ENCODE peak calls at places on chromosomes 12 and 14, in nine cellular contexts. Z is CD4-positive, alpha-beta T cell; P is neural crest cell; Q is cardiac fibroblast; M is AG08396; S is AG10803; B is mucosa of gallbladder; V is tibial artery; I is GM23248. K is an unnamed sample.

GRCh38 chr12:119088917-119089667 is 89.6 kb upstream of the HSPB8 start:
- DNase-seq in B (no peak), Z (no peak), V (no peak), S (no peak), Q (no peak), I (no peak), P (no peak), M (no peak), K (no peak)

GRCh38 chr12:32151081-32151480 is 44.4 kb downstream of the BICD1 start:
- DNase-seq in P (no peak), Q (no peak), S (no peak), B (no peak), Z (no peak), V (no peak), I (peak), M (no peak), K (no peak)

GRCh38 chr14:50101417-50101816 is 15.0 kb downstream of the VCPKMT start:
- DNase-seq in B (no peak), V (no peak), Q (no peak), I (no peak), Z (no peak), P (no peak), M (no peak), S (no peak), K (no peak)

GRCh38 chr12:19299765-19300164 is 139.5 kb upstream of the AEBP2 start:
- DNase-seq in M (no peak), B (no peak), I (peak), P (no peak), Z (no peak), S (no peak), V (no peak), Q (peak), K (no peak)

GRCh38 chr14:99982449-99983250 is 82.6 kb upstream of the EVL start:
- DNase-seq in I (peak), S (peak), V (no peak), Q (peak), B (peak), P (peak), M (peak), Z (peak), K (peak)

GRCh38 chr12:89709994-89710872 is 1.6 kb upstream of the ATP2B1 start:
- DNase-seq in S (peak), Q (peak), B (peak), I (peak), P (peak), Z (peak), V (peak), M (peak), K (peak)

GRCh38 chr12:66166561-66166960 is 3.2 kb downstream of the TMBIM4 start:
- DNase-seq in Z (no peak), M (no peak), Q (no peak), S (no peak), I (no peak), P (no peak), V (no peak), B (no peak), K (no peak)

GRCh38 chr12:11649413-11650278 is at the start of gene ETV6:
- DNase-seq in B (peak), I (peak), P (peak), M (peak), V (peak), Z (peak), Q (peak), S (peak), K (peak)

GRCh38 chr12:323507-323906 is 60.9 kb upstream of the SLC6A13 start:
- DNase-seq in Z (no peak), P (no peak), M (no peak), B (no peak), I (no peak), V (no peak), Q (no peak), S (no peak), K (no peak)

K was measured in GM03348.